ENCODE peak calls at places on chromosomes 12 and 14, in four cellular contexts. W is endothelial cell of umbilical vein; B is DND-41; G is CD8-positive, alpha-beta memory T cell. T is an unnamed sample.

GRCh38 chr12:26740991-26741390 is 92.0 kb downstream of the ITPR2 start:
- DNase-seq in W (no peak), B (no peak), G (no peak), T (no peak)

GRCh38 chr12:130131817-130132216 is 30.4 kb upstream of the FZD10 start:
- DNase-seq in W (no peak), B (no peak), G (no peak), T (no peak)

GRCh38 chr12:5803532-5803931 is 141.5 kb downstream of the ANO2 start:
- DNase-seq in W (no peak), B (no peak), G (no peak), T (no peak)

GRCh38 chr14:77377502-77377844 is 294 bp downstream of the SAMD15 start:
- DNase-seq in W (no peak), B (no peak), G (no peak), T (no peak)

GRCh38 chr14:101823081-101823480 is 61.6 kb downstream of the PPP2R5C start:
- DNase-seq in W (no peak), B (no peak), G (peak; percentile 61), T (no peak)

GRCh38 chr12:12726543-12727093 is 9.4 kb downstream of the CDKN1B start:
- DNase-seq in W (peak; percentile 82), B (no peak), G (no peak), T (peak; percentile 29)

GRCh38 chr12:120231316-120232011 is 30.6 kb upstream of the RPLP0 start:
- DNase-seq in W (peak; percentile 93), B (peak; percentile 76), G (peak; percentile 49), T (peak; percentile 30)

GRCh38 chr14:100081997-100082625 is 16.9 kb downstream of the EVL start:
- DNase-seq in W (no peak), B (peak; percentile 9), G (no peak), T (no peak)

GRCh38 chr12:111642681-111643427 is 42.9 kb downstream of the BRAP start:
- DNase-seq in W (no peak), B (no peak), G (no peak), T (no peak)

GRCh38 chr12:30622509-30622908 is 73.2 kb downstream of the IPO8 start:
- DNase-seq in W (no peak), B (no peak), G (no peak), T (no peak)

GRCh38 chr12:11916113-11916512 is 154.6 kb upstream of the BCL2L14 start:
- DNase-seq in W (no peak), B (no peak), G (no peak), T (no peak)

GRCh38 chr12:24884911-24885310 is 64.0 kb downstream of the BCAT1 start:
- DNase-seq in W (no peak), B (no peak), G (no peak), T (no peak)

GRCh38 chr12:130162267-130162666 is at the start of gene FZD10:
- DNase-seq in W (no peak), B (no peak), G (no peak), T (no peak)

GRCh38 chr12:28622416-28622815 is 432.2 kb downstream of the CCDC91 start:
- DNase-seq in W (no peak), B (no peak), G (no peak), T (no peak)

GRCh38 chr14:55749946-55750345 is 169.9 kb downstream of the KTN1 start:
- DNase-seq in W (peak; percentile 16), B (no peak), G (no peak), T (no peak)

GRCh38 chr14:96204151-96205058 is at the start of gene BDKRB2:
- DNase-seq in W (peak; percentile 33), B (no peak), G (no peak), T (no peak)

GRCh38 chr12:113480336-113480688 is 8.6 kb upstream of the LHX5 start:
- DNase-seq in W (no peak), B (no peak), G (no peak), T (no peak)

GRCh38 chr12:119746169-119746568 is 78.2 kb downstream of the PRKAB1 start:
- DNase-seq in W (no peak), B (no peak), G (no peak), T (no peak)

GRCh38 chr14:50669441-50669986 is 1.4 kb upstream of the SAV1 start:
- DNase-seq in W (peak; percentile 17), B (no peak), G (no peak), T (no peak)

GRCh38 chr14:81329640-81330385 is 70.3 kb downstream of the STON2 start:
- DNase-seq in W (no peak), B (no peak), G (no peak), T (no peak)

GRCh38 chr12:128818065-128819022 is 5.4 kb downstream of the SLC15A4 start:
- DNase-seq in W (no peak), B (no peak), G (no peak), T (peak; percentile 54)

GRCh38 chr12:80241576-80242273 is 142.4 kb downstream of the OTOGL start:
- DNase-seq in W (peak; percentile 67), B (no peak), G (no peak), T (no peak)

GRCh38 chr12:64526859-64527258 is 74.9 kb downstream of the TBK1 start:
- DNase-seq in W (no peak), B (no peak), G (no peak), T (no peak)
- H3K4me1 ChIP-seq in W (no peaks in the 10 kb centered on the region), B (peaks cover 39% of the 10 kb centered on the region), G (no peaks in the 10 kb centered on the region), T (no peaks in the 10 kb centered on the region)

DNA sequence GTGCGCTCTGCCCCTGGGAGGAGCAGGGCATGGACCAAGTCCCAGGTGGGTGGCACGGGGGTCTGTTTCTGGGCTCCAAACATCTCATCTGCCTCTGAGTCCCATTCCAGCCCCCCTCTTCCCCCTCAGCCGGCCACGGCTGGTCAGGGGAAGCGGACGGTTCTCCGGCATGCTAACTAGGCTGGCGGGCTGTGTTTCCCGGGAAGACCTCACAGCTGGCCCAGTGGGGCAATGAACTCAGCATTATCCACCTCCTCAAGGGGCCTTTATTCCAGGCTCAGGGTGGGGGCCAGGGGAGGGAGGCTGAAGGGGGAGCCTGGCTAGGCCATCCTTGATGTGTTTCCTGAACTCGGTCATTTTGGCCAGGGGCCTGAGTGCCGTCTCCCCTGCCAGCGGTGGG is 7.7 kb downstream of the LRP1 start:
- DNase-seq in W (no peak), B (no peak), G (no peak), T (no peak)
- H3K27ac ChIP-seq in W (no peak overlapping the region), B (no peak overlapping the region), G (no peak overlapping the region), T (no peak overlapping the region)

DNA sequence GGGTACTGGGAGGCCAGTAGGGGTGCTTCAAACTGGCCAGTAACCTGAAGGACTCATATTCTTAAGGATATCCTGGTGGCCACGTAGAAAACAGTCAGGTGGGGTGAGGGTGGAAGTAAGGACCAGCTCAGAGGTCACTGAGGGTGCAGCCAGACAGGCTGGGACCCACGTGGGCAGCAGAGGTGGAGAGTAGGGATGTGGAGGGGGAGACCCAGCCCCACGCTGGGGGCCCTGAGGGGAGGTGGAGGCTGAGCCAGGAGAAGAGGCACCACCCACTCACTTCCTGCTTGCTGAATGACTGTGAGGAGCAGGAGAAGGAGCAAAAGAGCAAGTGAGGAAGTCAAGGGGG is 12.6 kb upstream of the SERPINA3 start:
- DNase-seq in W (no peak), B (no peak), G (no peak), T (no peak)
- H3K4me1 ChIP-seq in W (peaks cover 36% of the 10 kb centered on the region), B (no peaks in the 10 kb centered on the region), G (no peaks in the 10 kb centered on the region), T (no peaks in the 10 kb centered on the region)

GRCh38 chr12:69360348-69360672 is 767 bp downstream of the YEATS4 start:
- DNase-seq in W (no peak), B (no peak), G (no peak), T (no peak)
- H3K27ac ChIP-seq in W (peak overlapping the region; percentile 69), B (peak overlapping the region; percentile 98), G (peak overlapping the region; percentile 91), T (peak overlapping the region; percentile 89)

GRCh38 chr12:118055865-118056773 is 4.9 kb downstream of the WSB2 start:
- DNase-seq in W (no peak), B (no peak), G (no peak), T (no peak)
- H3K4me1 ChIP-seq in W (peaks cover 36% of the 10 kb centered on the region), B (peaks cover 19% of the 10 kb centered on the region), G (peaks cover 20% of the 10 kb centered on the region), T (peaks cover 11% of the 10 kb centered on the region)

T was measured in OCI-LY7.